ENCODE peak calls at places on chromosomes 13 and 19, in four cellular contexts. One of them, this sample, is unnamed.
A peak's percentile ranks its signal among the peaks of the same experiment; 100 is the strongest.

GRCh38 chr19:11338569-11339253 is 746 bp downstream of the RAB3D start:
- DNase-seq in HepG2: no peak
- DNase-seq in A549: no peak
- DNase-seq in K562: no peak
- DNase-seq in this sample: no peak

GRCh38 chr19:45098521-45099464 is 5.8 kb downstream of the PPP1R37 start:
- DNase-seq in HepG2: peak; percentile 40
- DNase-seq in A549: no peak
- DNase-seq in K562: no peak
- DNase-seq in this sample: no peak

GRCh38 chr19:39435499-39436349 is at the start of gene RPS16:
- DNase-seq in HepG2: peak; percentile 94
- DNase-seq in A549: peak; percentile 100
- DNase-seq in K562: peak; percentile 95
- DNase-seq in this sample: peak; percentile 95

GRCh38 chr13:48600374-48601364 is 53.1 kb upstream of the CYSLTR2 start:
- DNase-seq in HepG2: peak; percentile 32
- DNase-seq in A549: no peak
- DNase-seq in K562: no peak
- DNase-seq in this sample: no peak

GRCh38 chr19:48110350-48110966 is at the start of gene PLA2G4C:
- DNase-seq in HepG2: peak; percentile 72
- DNase-seq in A549: peak; percentile 94
- DNase-seq in K562: peak; percentile 92
- DNase-seq in this sample: peak; percentile 82

GRCh38 chr19:45901432-45901903 is 945 bp downstream of the MYPOP start:
- DNase-seq in HepG2: no peak
- DNase-seq in A549: no peak
- DNase-seq in K562: no peak
- DNase-seq in this sample: no peak

GRCh38 chr19:1019980-1020867 is 699 bp downstream of the TMEM259 start:
- DNase-seq in HepG2: no peak
- DNase-seq in A549: no peak
- DNase-seq in K562: peak; percentile 71
- DNase-seq in this sample: no peak

GRCh38 chr13:51584731-51585191 is 499 bp downstream of the WDFY2 start:
- DNase-seq in HepG2: peak; percentile 64
- DNase-seq in A549: peak; percentile 66
- DNase-seq in K562: peak; percentile 19
- DNase-seq in this sample: peak; percentile 81

GRCh38 chr13:113157206-113157928 is 1.1 kb upstream of the PROZ start:
- DNase-seq in HepG2: no peak
- DNase-seq in A549: no peak
- DNase-seq in K562: no peak
- DNase-seq in this sample: peak; percentile 33

GRCh38 chr19:34274827-34275625 is 20.7 kb downstream of the GARRE1 start:
- DNase-seq in HepG2: peak; percentile 85
- DNase-seq in A549: no peak
- DNase-seq in K562: no peak
- DNase-seq in this sample: no peak

GRCh38 chr13:21243045-21243842 is 66.8 kb downstream of the MRPL57 start:
- DNase-seq in HepG2: no peak
- DNase-seq in A549: no peak
- DNase-seq in K562: no peak
- DNase-seq in this sample: no peak

GRCh38 chr19:3668331-3669133 is 31.7 kb downstream of the PIP5K1C start:
- DNase-seq in HepG2: peak; percentile 21
- DNase-seq in A549: no peak
- DNase-seq in K562: no peak
- DNase-seq in this sample: no peak

GRCh38 chr19:41871573-41872383 is 5.3 kb upstream of the CD79A start:
- DNase-seq in HepG2: no peak
- DNase-seq in A549: peak; percentile 56
- DNase-seq in K562: no peak
- DNase-seq in this sample: no peak

GRCh38 chr19:28514166-28514565 is 698.8 kb downstream of the UQCRFS1 start:
- DNase-seq in HepG2: no peak
- DNase-seq in A549: no peak
- DNase-seq in K562: no peak
- DNase-seq in this sample: no peak

GRCh38 chr13:114039471-114040141 is 65.7 kb upstream of the C13orf46 start:
- DNase-seq in HepG2: no peak
- DNase-seq in A549: no peak
- DNase-seq in K562: no peak
- DNase-seq in this sample: no peak

GRCh38 chr19:46461537-46461936 is 9.8 kb downstream of the PNMA8A start:
- DNase-seq in HepG2: no peak
- DNase-seq in A549: no peak
- DNase-seq in K562: no peak
- DNase-seq in this sample: no peak

GRCh38 chr13:91417660-91418325 is 19.4 kb downstream of the GPC5 start:
- DNase-seq in HepG2: no peak
- DNase-seq in A549: no peak
- DNase-seq in K562: no peak
- DNase-seq in this sample: no peak

GRCh38 chr13:83153833-83154232 is 728.4 kb downstream of the SLITRK1 start:
- DNase-seq in HepG2: no peak
- DNase-seq in A549: no peak
- DNase-seq in K562: no peak
- DNase-seq in this sample: no peak

GRCh38 chr13:36712290-36712689 is 38.5 kb downstream of the SERTM1 start:
- DNase-seq in HepG2: no peak
- DNase-seq in A549: no peak
- DNase-seq in K562: no peak
- DNase-seq in this sample: no peak
- TF ChIP-seq MAFK in HepG2: no peak
- TF ChIP-seq MAFK in A549: no peak
- TF ChIP-seq MAFK in K562: no peak
- TF ChIP-seq MAFK in this sample: no peak

DNA sequence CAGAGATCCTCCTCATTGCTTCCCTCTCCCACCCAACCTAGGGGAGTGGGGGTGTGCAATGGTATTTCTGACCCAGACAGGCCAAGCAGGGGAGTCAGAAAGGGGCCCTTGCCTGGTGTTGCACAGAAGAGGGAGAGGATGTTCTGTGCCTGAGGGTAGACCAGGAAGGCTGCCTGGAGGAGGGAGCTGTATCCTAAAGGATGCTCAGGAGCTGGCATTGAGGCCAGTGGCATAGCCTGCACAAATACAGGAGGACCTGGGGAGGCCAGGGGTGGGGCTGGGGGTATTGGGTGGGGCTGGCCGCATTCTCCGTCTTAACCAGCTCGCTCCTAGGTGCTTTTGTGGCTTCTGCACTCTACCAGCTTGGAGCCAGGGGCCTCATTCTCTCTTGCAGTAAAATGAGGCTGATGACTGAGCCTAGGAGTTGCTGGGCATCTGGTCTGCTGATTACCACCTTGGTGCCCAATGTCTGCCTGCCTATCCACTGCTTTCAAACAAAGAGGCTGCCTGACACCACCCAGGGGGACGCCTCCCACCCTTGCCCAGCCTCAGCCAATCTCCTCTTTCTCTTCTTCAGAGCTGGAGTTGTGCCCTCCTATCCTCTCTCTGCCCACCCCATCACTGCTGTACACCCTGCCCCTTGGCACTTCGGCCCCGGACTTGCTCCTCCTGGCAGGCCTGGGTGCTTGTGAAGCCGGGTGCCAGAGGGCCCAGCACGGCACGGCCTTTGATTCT is 4.6 kb downstream of the RNF225 start:
- DNase-seq in HepG2: no peak
- DNase-seq in A549: no peak
- DNase-seq in K562: no peak
- DNase-seq in this sample: no peak
- TF ChIP-seq CHD2 in HepG2: no peak
- TF ChIP-seq CHD2 in A549: no peak
- TF ChIP-seq CHD2 in K562: no peak
- TF ChIP-seq CHD2 in this sample: no peak

GRCh38 chr13:63190219-63190618 is 1774.6 kb upstream of the PCDH20 start:
- DNase-seq in HepG2: no peak
- DNase-seq in A549: no peak
- DNase-seq in K562: no peak
- DNase-seq in this sample: no peak

GRCh38 chr13:63189712-63190111 is 1774.1 kb upstream of the PCDH20 start:
- DNase-seq in HepG2: no peak
- DNase-seq in A549: no peak
- DNase-seq in K562: no peak
- DNase-seq in this sample: no peak

GRCh38 chr13:63184693-63185092 is 1769.0 kb upstream of the PCDH20 start:
- DNase-seq in HepG2: peak; percentile 2
- DNase-seq in A549: peak; percentile 49
- DNase-seq in K562: no peak
- DNase-seq in this sample: peak; percentile 76
- TF ChIP-seq MAFK in HepG2: no peak
- TF ChIP-seq MAFK in A549: no peak
- TF ChIP-seq MAFK in K562: no peak
- TF ChIP-seq MAFK in this sample: peak; percentile 60

GRCh38 chr13:47168086-47168485 is 271.2 kb upstream of the HTR2A start:
- DNase-seq in HepG2: no peak
- DNase-seq in A549: no peak
- DNase-seq in K562: no peak
- DNase-seq in this sample: no peak
- TF ChIP-seq CHD2 in HepG2: no peak
- TF ChIP-seq CHD2 in A549: no peak
- TF ChIP-seq CHD2 in K562: no peak
- TF ChIP-seq CHD2 in this sample: no peak

DNA sequence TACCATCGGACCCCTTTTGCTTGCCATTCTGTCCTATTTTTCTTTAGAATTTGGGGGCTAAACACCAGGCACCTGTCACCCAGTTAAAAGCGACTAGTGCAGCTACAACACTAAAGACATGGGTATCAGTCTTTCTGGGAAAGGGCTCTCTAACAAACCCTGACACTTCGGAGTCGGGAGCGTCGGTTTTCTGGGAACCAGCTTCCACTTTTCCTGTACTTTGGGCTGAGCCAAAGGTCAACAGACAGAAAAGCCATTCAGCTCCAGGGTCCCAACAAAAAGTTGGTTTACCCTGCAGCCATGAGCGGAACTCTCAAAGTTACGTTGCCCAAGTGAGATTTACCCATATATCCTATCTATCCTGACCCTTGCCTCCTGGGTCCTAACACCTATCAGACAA is 337.0 kb upstream of the SLITRK5 start:
- DNase-seq in HepG2: no peak
- DNase-seq in A549: no peak
- DNase-seq in K562: no peak
- DNase-seq in this sample: no peak
- TF ChIP-seq MAFK in HepG2: no peak
- TF ChIP-seq MAFK in A549: no peak
- TF ChIP-seq MAFK in K562: no peak
- TF ChIP-seq MAFK in this sample: no peak

GRCh38 chr19:12482505-12482886 is 2.1 kb downstream of the ZNF709 start:
- DNase-seq in HepG2: no peak
- DNase-seq in A549: no peak
- DNase-seq in K562: no peak
- DNase-seq in this sample: no peak
- TF ChIP-seq CHD2 in HepG2: no peak
- TF ChIP-seq CHD2 in A549: no peak
- TF ChIP-seq CHD2 in K562: no peak
- TF ChIP-seq CHD2 in this sample: no peak

GRCh38 chr13:73521291-73521626 is 462.5 kb downstream of the KLF5 start:
- DNase-seq in HepG2: no peak
- DNase-seq in A549: no peak
- DNase-seq in K562: no peak
- DNase-seq in this sample: no peak
- TF ChIP-seq MAFK in HepG2: no peak
- TF ChIP-seq MAFK in A549: no peak
- TF ChIP-seq MAFK in K562: no peak
- TF ChIP-seq MAFK in this sample: no peak

DNA sequence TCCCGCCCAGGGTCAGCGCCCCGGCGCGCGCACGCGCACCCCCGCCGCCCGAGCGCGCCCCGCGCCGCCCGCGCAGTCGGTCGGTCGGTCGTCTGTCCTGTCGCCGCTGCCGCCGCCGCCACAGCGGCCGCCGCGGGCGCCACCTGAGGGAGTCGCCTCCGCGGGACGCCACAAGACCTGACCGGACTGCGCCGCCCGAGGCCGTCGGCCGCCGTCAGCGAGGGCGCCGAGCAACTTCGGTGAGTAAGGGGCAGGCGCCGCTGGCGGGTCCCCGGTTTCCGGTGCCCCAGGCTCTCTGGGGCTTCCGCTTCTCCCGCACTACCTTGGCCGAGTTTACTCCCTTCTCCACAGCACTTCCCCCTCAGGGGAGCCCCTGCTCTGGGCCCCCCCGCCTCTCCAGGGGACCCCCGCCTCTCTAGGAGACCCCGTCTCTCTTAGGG is 19.6 kb upstream of the GATAD2A start:
- DNase-seq in HepG2: no peak
- DNase-seq in A549: no peak
- DNase-seq in K562: no peak
- DNase-seq in this sample: no peak
- TF ChIP-seq CHD2 in HepG2: no peak
- TF ChIP-seq CHD2 in A549: no peak
- TF ChIP-seq CHD2 in K562: no peak
- TF ChIP-seq CHD2 in this sample: no peak

This sample was measured in H1.